ENCODE peak calls at places on chromosomes 6 and 20, in ten cellular contexts. K, S, Z, W, G, U, E, V, T and O are unnamed samples.

GRCh38 chr6:116444575-116444974 is 16.6 kb upstream of the CALHM6 start:
- DNase-seq in S (no peak), V (no peak), G (no peak), T (no peak), W (no peak), U (no peak), E (no peak), K (no peak), Z (no peak), O (no peak)

GRCh38 chr20:61875221-61875885 is 190.3 kb downstream of the TAF4 start:
- DNase-seq in T (no peak), W (no peak), K (no peak), E (no peak), S (no peak), U (no peak), V (no peak), G (no peak), Z (no peak), O (peak)

GRCh38 chr20:33672426-33673114 is 1.7 kb downstream of the NECAB3 start:
- DNase-seq in U (no peak), E (no peak), V (no peak), S (no peak), K (no peak), G (no peak), W (peak), Z (no peak), T (peak), O (no peak)

GRCh38 chr20:1860446-1860845 is 34.8 kb upstream of the SIRPA start:
- DNase-seq in G (no peak), T (no peak), Z (no peak), S (no peak), E (no peak), K (no peak), U (no peak), W (no peak), V (no peak), O (no peak)

GRCh38 chr6:13677878-13678254 is 33.8 kb downstream of the RANBP9 start:
- DNase-seq in K (no peak), G (no peak), U (no peak), S (no peak), W (peak), T (no peak), Z (no peak), V (no peak), E (no peak), O (no peak)

GRCh38 chr20:40777653-40778052 is 88.6 kb upstream of the MAFB start:
- DNase-seq in S (no peak), E (no peak), V (no peak), W (no peak), K (no peak), T (no peak), G (no peak), U (no peak), Z (no peak), O (no peak)

GRCh38 chr6:72032056-72032455 is 145.7 kb downstream of the RIMS1 start:
- DNase-seq in G (no peak), W (no peak), U (no peak), Z (no peak), E (no peak), S (no peak), K (no peak), T (no peak), V (no peak), O (no peak)

GRCh38 chr6:109892451-109893435 is 85.4 kb upstream of the GPR6 start:
- DNase-seq in G (no peak), Z (no peak), U (peak), V (no peak), S (no peak), E (no peak), T (no peak), K (no peak), W (no peak), O (peak)

GRCh38 chr6:35049885-35050284 is 91.3 kb downstream of the TCP11 start:
- DNase-seq in U (no peak), G (no peak), V (no peak), S (no peak), T (peak), Z (no peak), K (no peak), W (no peak), E (peak), O (peak)

GRCh38 chr6:144955853-144956252 is 670.7 kb downstream of the UTRN start:
- DNase-seq in V (no peak), E (no peak), K (no peak), W (no peak), U (no peak), T (no peak), G (no peak), S (no peak), Z (no peak), O (no peak)

GRCh38 chr6:127900935-127901334 is at the start of gene THEMIS:
- DNase-seq in G (peak), K (no peak), V (no peak), T (no peak), Z (no peak), W (no peak), S (no peak), U (no peak), E (no peak), O (no peak)

GRCh38 chr20:57425150-57426013 is 34.2 kb downstream of the RBM38 start:
- DNase-seq in E (no peak), T (no peak), W (no peak), G (peak), K (no peak), V (no peak), U (no peak), Z (no peak), S (no peak), O (no peak)

GRCh38 chr6:12223383-12223782 is 66.8 kb upstream of the EDN1 start:
- DNase-seq in G (no peak), U (no peak), T (no peak), Z (no peak), K (no peak), W (no peak), S (no peak), E (no peak), V (no peak), O (no peak)

GRCh38 chr6:120935007-120935406 is 399.3 kb downstream of the TBC1D32 start:
- DNase-seq in G (no peak), W (no peak), Z (no peak), U (no peak), T (no peak), E (no peak), V (no peak), K (no peak), S (no peak), O (no peak)

GRCh38 chr6:161948462-161948861 is 674.6 kb upstream of the AGPAT4 start:
- DNase-seq in W (no peak), K (no peak), Z (no peak), U (no peak), S (no peak), G (no peak), V (no peak), T (no peak), E (no peak), O (no peak)

GRCh38 chr6:111579816-111580215 is 25.9 kb downstream of the TRAF3IP2 start:
- DNase-seq in S (no peak), K (no peak), U (no peak), E (no peak), V (no peak), T (no peak), W (no peak), G (no peak), Z (no peak), O (no peak)

GRCh38 chr6:80143312-80143960 is 37.0 kb downstream of the BCKDHB start:
- DNase-seq in K (no peak), S (no peak), U (peak), Z (no peak), V (no peak), W (peak), E (peak), G (no peak), T (peak), O (peak)

GRCh38 chr6:107737397-107737793 is 86.7 kb downstream of the SCML4 start:
- DNase-seq in U (no peak), S (no peak), E (no peak), W (no peak), K (no peak), T (no peak), Z (no peak), G (no peak), V (no peak), O (no peak)

DNA sequence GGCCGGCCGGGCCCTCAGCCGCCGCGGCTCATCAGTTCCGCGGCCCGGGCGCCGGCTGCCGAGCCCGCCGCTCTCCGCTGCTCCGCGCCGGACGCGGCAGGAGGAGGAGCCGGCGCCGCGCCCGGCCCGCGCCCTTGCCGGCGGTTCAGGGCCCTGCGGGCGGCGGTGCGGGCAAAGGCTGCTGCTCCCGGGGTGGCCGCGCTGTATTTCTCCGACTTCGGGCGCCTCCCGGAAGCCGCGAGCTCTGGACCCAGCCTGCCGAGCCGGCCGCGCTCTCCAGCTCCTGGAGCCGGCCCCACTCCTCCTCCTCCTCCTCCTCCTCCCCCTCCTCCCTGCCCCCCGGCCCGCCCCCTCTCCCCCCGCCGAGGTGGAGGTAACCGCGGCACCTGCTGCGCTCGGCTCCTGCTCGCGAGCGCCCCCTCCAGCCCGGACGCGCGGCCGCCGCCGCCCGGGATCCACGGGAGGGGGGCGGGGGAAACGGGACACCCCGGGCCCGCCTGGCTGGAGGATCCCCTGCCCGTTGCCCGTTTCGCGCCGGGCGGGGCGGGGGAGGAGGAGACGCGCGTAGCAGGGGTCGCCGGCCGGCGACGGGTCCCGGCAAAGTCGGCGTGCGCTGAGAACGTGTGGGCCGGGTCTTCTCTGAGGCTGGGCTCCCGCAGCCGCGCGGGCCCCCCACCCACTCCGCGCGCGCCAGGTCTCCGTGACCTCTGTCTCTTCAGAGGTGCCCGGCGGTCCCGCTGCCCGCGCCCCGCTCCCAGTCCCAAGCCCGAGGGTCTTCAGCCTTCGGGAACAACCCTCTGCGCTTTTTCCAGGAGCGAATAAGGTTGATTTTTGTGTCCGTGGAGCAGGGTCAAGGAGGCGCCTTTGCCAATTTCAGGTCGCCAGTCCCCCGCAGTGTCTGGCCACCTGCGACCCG is at the start of gene SLC22A23:
- DNase-seq in K (no peak), Z (peak), V (peak), W (peak), G (peak), T (peak), U (peak), E (peak), S (no peak), O (peak)
- TF ChIP-seq POLR2A in K (no peak), Z (no peak), V (peak), W (no peak), G (no peak), T (no peak), U (no peak), E (no peak), S (no peak), O (no peak)

GRCh38 chr20:47411161-47411560 is 54.7 kb upstream of the ZMYND8 start:
- DNase-seq in U (no peak), K (no peak), Z (no peak), T (no peak), E (no peak), S (no peak), W (no peak), G (no peak), V (no peak), O (peak)
- H3K27ac ChIP-seq in U (no peak), K (peak), Z (no peak), T (no peak), E (peak), S (peak), W (no peak), G (peak), V (peak), O (peak)

GRCh38 chr20:63253065-63253437 is 1.2 kb downstream of the NKAIN4 start:
- DNase-seq in K (no peak), E (no peak), G (no peak), W (no peak), Z (no peak), U (no peak), T (no peak), V (no peak), S (no peak), O (no peak)
- H3K4me3 ChIP-seq in K (no peak), E (no peak), G (peak), W (no peak), Z (peak), U (peak), T (peak), V (peak), S (no peak), O (peak)

DNA sequence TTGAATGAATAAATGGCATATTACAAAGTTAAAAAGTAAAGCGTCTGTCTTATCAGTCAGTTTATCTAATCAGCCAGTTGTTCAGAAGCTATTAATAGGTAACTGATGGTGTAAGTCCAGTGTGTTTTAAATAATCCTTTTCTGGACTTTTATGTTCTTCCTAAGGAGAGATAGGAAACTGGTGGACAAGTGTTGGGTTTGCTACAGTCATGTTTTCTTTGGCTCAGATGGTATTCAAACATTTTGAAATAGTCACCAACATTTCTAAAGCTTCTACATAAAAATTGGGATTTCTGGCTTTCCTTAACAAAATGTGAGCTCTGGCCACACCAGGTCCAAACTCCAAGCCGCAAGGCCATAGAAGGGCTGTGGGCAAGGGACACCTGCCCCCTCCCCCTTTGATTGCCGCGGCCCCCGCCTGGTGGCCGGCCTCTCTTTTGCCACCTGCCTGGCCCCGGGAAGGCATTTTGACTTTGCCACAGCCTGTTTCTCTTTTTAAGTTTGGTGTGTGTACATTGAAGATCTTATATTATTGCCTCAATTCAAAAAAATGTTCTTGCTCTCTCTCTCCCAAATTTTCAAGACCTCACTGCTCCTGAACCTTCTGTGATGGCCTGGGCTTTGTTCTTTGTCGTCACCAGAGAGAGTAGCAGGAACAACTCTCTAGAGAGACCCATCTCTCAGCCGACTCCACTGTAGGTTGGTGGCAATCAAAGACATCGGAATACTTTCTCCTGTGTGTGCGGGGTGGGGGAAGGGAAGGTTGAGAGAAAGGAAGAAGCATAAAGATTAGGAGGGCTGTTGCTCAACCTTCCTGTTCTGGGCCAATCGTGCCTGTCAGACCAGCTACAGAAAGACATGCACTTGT is 84.0 kb upstream of the ZNF217 start:
- DNase-seq in E (peak), S (no peak), V (peak), Z (no peak), G (no peak), U (peak), K (no peak), T (no peak), W (no peak), O (peak)
- TF ChIP-seq POLR2A in E (no peak), S (no peak), V (no peak), Z (no peak), G (no peak), U (no peak), K (no peak), T (no peak), W (no peak), O (no peak)

GRCh38 chr6:137357948-137358266 is 136.3 kb downstream of the OLIG3 start:
- DNase-seq in U (no peak), E (no peak), G (no peak), W (no peak), Z (no peak), V (no peak), S (no peak), T (no peak), K (no peak), O (no peak)
- H3K27ac ChIP-seq in U (no peak), E (no peak), G (no peak), W (no peak), Z (no peak), V (no peak), S (no peak), T (no peak), K (no peak), O (no peak)

DNA sequence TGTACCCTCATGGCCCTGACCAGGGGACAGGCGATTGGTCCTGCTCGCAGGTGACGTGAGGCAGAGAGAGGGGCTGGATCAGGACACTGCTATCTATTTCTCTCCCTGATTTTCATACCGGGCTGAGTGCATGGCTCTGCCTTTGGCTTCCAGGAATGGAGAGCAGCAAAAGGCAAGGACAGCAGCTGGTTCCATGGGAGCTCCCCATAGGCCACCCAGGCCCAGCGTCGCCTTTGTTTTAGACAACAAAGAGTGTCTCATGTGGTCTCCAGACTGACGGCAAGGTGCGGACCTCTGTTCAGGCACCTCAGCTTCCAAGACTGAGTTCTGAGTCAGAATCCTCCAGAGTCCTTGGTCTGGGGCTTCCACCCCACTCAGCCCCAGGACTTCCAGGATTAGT is 123.1 kb downstream of the VEGFA start:
- DNase-seq in Z (no peak), U (no peak), S (no peak), T (peak), W (no peak), V (no peak), K (no peak), G (peak), E (no peak), O (no peak)
- H3K4me3 ChIP-seq in Z (no peak), U (no peak), S (no peak), T (no peak), W (no peak), V (no peak), K (no peak), G (no peak), E (no peak), O (no peak)

GRCh38 chr6:21859193-21859735 is 265.7 kb downstream of the SOX4 start:
- DNase-seq in E (no peak), V (no peak), K (no peak), S (no peak), W (no peak), G (no peak), T (no peak), Z (no peak), U (no peak), O (no peak)

GRCh38 chr6:21864211-21864610 is 270.7 kb downstream of the SOX4 start:
- DNase-seq in K (no peak), T (no peak), G (no peak), V (no peak), S (no peak), W (no peak), E (no peak), Z (no peak), U (no peak), O (no peak)

GRCh38 chr6:21856844-21857243 is 263.3 kb downstream of the SOX4 start:
- DNase-seq in W (no peak), U (no peak), K (no peak), Z (no peak), T (no peak), V (no peak), G (no peak), E (no peak), S (no peak), O (no peak)

GRCh38 chr6:21856096-21856825 is 262.7 kb downstream of the SOX4 start:
- DNase-seq in E (no peak), U (no peak), W (no peak), Z (no peak), V (peak), T (no peak), G (no peak), S (no peak), K (no peak), O (no peak)

GRCh38 chr6:21861942-21862341 is 268.4 kb downstream of the SOX4 start:
- DNase-seq in G (no peak), V (no peak), Z (no peak), K (no peak), W (no peak), E (no peak), T (no peak), U (no peak), S (no peak), O (no peak)
- TF ChIP-seq POLR2A in G (no peak), V (no peak), Z (no peak), K (no peak), W (no peak), E (no peak), T (no peak), U (no peak), S (no peak), O (no peak)